ENCODE peak calls at places on chromosomes 6 and 20, in eight cellular contexts. A is HT1080; V is astrocyte of the spinal cord; D is DMS153; B is nucleus accumbens; U is NCI-H2081; K is NT2/D1; T is activated CD4-positive, alpha-beta T cell treated with anti-CD3 and anti-CD28 coated beads for 4 hours. N is an unnamed sample.

GRCh38 chr6:158897236-158897635 is 78.1 kb upstream of the EZR start:
- DNase-seq in A (no peak), V (no peak), D (no peak), B (no peak), U (no peak), K (no peak), T (no peak), N (no peak)

GRCh38 chr20:6613280-6613861 is 154.1 kb upstream of the BMP2 start:
- DNase-seq in A (peak; percentile 41), V (no peak), D (peak; percentile 44), B (no peak), U (no peak), K (no peak), T (no peak), N (no peak)

GRCh38 chr20:50224553-50225255 is 34.1 kb downstream of the CEBPB start:
- DNase-seq in A (peak; percentile 33), V (peak; percentile 77), D (no peak), B (no peak), U (no peak), K (no peak), T (no peak), N (no peak)

GRCh38 chr6:136382676-136383075 is 93.0 kb upstream of the BCLAF1 start:
- DNase-seq in A (no peak), V (no peak), D (no peak), B (no peak), U (no peak), K (no peak), T (no peak), N (no peak)

GRCh38 chr6:106870069-106870468 is 104.5 kb downstream of the CD24 start:
- DNase-seq in A (peak; percentile 67), V (peak; percentile 80), D (no peak), B (no peak), U (no peak), K (no peak), T (no peak), N (no peak)

GRCh38 chr20:33169176-33169794 is 1.3 kb downstream of the BPIFA2 start:
- DNase-seq in A (peak; percentile 7), V (no peak), D (no peak), B (no peak), U (no peak), K (no peak), T (no peak), N (no peak)

GRCh38 chr20:4559906-4560305 is 161.8 kb upstream of the PRND start:
- DNase-seq in A (no peak), V (no peak), D (no peak), B (no peak), U (no peak), K (no peak), T (no peak), N (no peak)

GRCh38 chr6:107345398-107345797 is 114.0 kb downstream of the PDSS2 start:
- DNase-seq in A (no peak), V (no peak), D (no peak), B (no peak), U (no peak), K (no peak), T (no peak), N (no peak)

GRCh38 chr6:107977283-107977682 is 19.3 kb upstream of the SEC63 start:
- DNase-seq in A (peak; percentile 36), V (peak; percentile 56), D (no peak), B (no peak), U (no peak), K (no peak), T (no peak), N (no peak)

GRCh38 chr6:36360241-36361054 is 23.8 kb upstream of the BNIP5 start:
- DNase-seq in A (peak; percentile 61), V (peak; percentile 64), D (peak; percentile 59), B (peak; percentile 64), U (peak; percentile 85), K (peak; percentile 42), T (peak; percentile 68), N (peak; percentile 59)

GRCh38 chr6:110755411-110755834 is 59.8 kb downstream of the CDK19 start:
- DNase-seq in A (no peak), V (peak; percentile 13), D (no peak), B (no peak), U (no peak), K (no peak), T (no peak), N (no peak)

GRCh38 chr20:18006684-18007083 is 37.9 kb downstream of the MGME1 start:
- DNase-seq in A (no peak), V (no peak), D (no peak), B (no peak), U (no peak), K (no peak), T (no peak), N (no peak)

GRCh38 chr20:50350510-50351249 is 159.5 kb upstream of the PTPN1 start:
- DNase-seq in A (no peak), V (no peak), D (no peak), B (no peak), U (no peak), K (no peak), T (no peak), N (no peak)

GRCh38 chr20:44643596-44644383 is 7.7 kb downstream of the ADA start:
- DNase-seq in A (peak; percentile 94), V (peak; percentile 92), D (peak; percentile 27), B (no peak), U (no peak), K (peak; percentile 85), T (peak; percentile 33), N (peak; percentile 35)

GRCh38 chr6:148463671-148464070 is 121.0 kb downstream of the SASH1 start:
- DNase-seq in A (no peak), V (peak; percentile 71), D (no peak), B (no peak), U (no peak), K (no peak), T (no peak), N (no peak)